ENCODE peak calls at places on chromosomes 13 and 19, in five cellular contexts. R is foreskin fibroblast; Q is stimulated activated CD4-positive, alpha-beta T cell treated with anti-CD3 and anti-CD28 coated beads, Interleukin-2, amount 100 ng/mL, for 48 hours; P is tibial artery; Z is activated CD8-positive, alpha-beta memory T cell treated with anti-CD3 and anti-CD28 coated beads, Interleukin-2, amount 50 U/mL, for 4 hours. G is an unnamed sample.

GRCh38 chr19:47414469-47414868 is 4.9 kb downstream of the MEIS3 start:
- DNase-seq in Z (no peak), Q (no peak), P (no peak), R (no peak), G (no peak)

GRCh38 chr13:50386527-50387123 is 371.4 kb downstream of the KCNRG start:
- DNase-seq in Z (no peak), R (peak), Q (no peak), P (no peak), G (no peak)

GRCh38 chr13:110369400-110369799 is 62.3 kb downstream of the COL4A2 start:
- DNase-seq in P (no peak), Q (no peak), Z (no peak), R (no peak), G (no peak)

GRCh38 chr13:73119612-73120011 is 60.8 kb downstream of the KLF5 start:
- DNase-seq in Q (no peak), P (no peak), Z (no peak), R (no peak), G (no peak)

GRCh38 chr19:4573682-4574081 is 14.2 kb upstream of the SEMA6B start:
- DNase-seq in P (no peak), Z (no peak), Q (no peak), R (no peak), G (no peak)

GRCh38 chr19:44841255-44841654 is 4.8 kb upstream of the NECTIN2 start:
- DNase-seq in R (no peak), Q (no peak), Z (no peak), P (no peak), G (no peak)

GRCh38 chr19:3533020-3533408 is 6.0 kb upstream of the TEKTIP1 start:
- DNase-seq in P (no peak), R (no peak), Z (no peak), Q (no peak), G (no peak)

GRCh38 chr13:98454389-98454881 is 122.5 kb downstream of the STK24 start:
- DNase-seq in R (peak), Q (no peak), Z (no peak), P (peak), G (no peak)

GRCh38 chr19:11028146-11028545 is 61.1 kb upstream of the LDLR start:
- DNase-seq in Q (no peak), Z (no peak), P (no peak), R (no peak), G (no peak)

GRCh38 chr13:67231481-67231940 is 1.4 kb upstream of the PCDH9 start:
- DNase-seq in Z (no peak), P (no peak), R (peak), Q (no peak), G (no peak)

GRCh38 chr13:99980201-99981114 is 1.1 kb upstream of the ZIC2 start:
- DNase-seq in Z (peak), Q (no peak), P (peak), R (peak), G (peak)

GRCh38 chr19:56639217-56639616 is 3.7 kb upstream of the SMIM17 start:
- DNase-seq in R (peak), Q (no peak), P (no peak), Z (no peak), G (no peak)

GRCh38 chr13:24692541-24692940 is 12.3 kb downstream of the ATP12A start:
- DNase-seq in Z (no peak), Q (no peak), P (peak), R (peak), G (no peak)

GRCh38 chr13:110216403-110217041 is 90.4 kb downstream of the COL4A1 start:
- DNase-seq in P (peak), R (peak), Q (no peak), Z (no peak), G (no peak)

GRCh38 chr13:97726664-97727235 is 226.7 kb upstream of the IPO5 start:
- DNase-seq in Q (no peak), R (peak), Z (no peak), P (no peak), G (no peak)

GRCh38 chr19:46785054-46785979 is 3.1 kb downstream of the SLC1A5 start:
- DNase-seq in Q (no peak), R (peak), Z (no peak), P (no peak), G (no peak)

GRCh38 chr13:52851153-52851962 is 2.9 kb upstream of the PCDH8 start:
- DNase-seq in R (peak), Z (no peak), P (no peak), Q (no peak), G (peak)

GRCh38 chr13:85693889-85694511 is 105.2 kb downstream of the SLITRK6 start:
- DNase-seq in P (no peak), Z (no peak), Q (no peak), R (peak), G (no peak)

GRCh38 chr19:33906578-33907335 is 110.1 kb downstream of the KCTD15 start:
- DNase-seq in R (peak), Q (no peak), P (no peak), Z (no peak), G (no peak)

GRCh38 chr19:27718262-27718661 is 1494.7 kb downstream of the UQCRFS1 start:
- DNase-seq in Q (no peak), R (no peak), Z (no peak), P (no peak), G (no peak)

G was measured in B cell.